ENCODE peak calls at places on chromosome 18, in four cellular contexts. One of them, this sample, is unnamed.

GRCh38 chr18:23893653-23894052 is 120.9 kb upstream of the TTC39C start:
- DNase-seq in PC-3: no peak
- DNase-seq in GM04503: no peak
- DNase-seq in sigmoid colon: no peak
- DNase-seq in this sample: no peak

GRCh38 chr18:23149570-23149969 is 14.3 kb downstream of the CABLES1 start:
- DNase-seq in PC-3: no peak
- DNase-seq in GM04503: no peak
- DNase-seq in sigmoid colon: peak; percentile 59
- DNase-seq in this sample: no peak

GRCh38 chr18:62763101-62763521 is 47.8 kb downstream of the PHLPP1 start:
- DNase-seq in sigmoid colon: no peak
- DNase-seq in GM04503: no peak
- DNase-seq in PC-3: peak; percentile 56
- DNase-seq in this sample: no peak

GRCh38 chr18:56576826-56577573 is 61.4 kb downstream of the TXNL1 start:
- DNase-seq in PC-3: peak; percentile 32
- DNase-seq in GM04503: no peak
- DNase-seq in sigmoid colon: no peak
- DNase-seq in this sample: no peak

GRCh38 chr18:61888622-61889021 is 4.2 kb downstream of the RNF152 start:
- DNase-seq in sigmoid colon: no peak
- DNase-seq in PC-3: no peak
- DNase-seq in GM04503: no peak
- DNase-seq in this sample: no peak

GRCh38 chr18:14916181-14916580 is 168.2 kb downstream of the ANKRD30B start:
- DNase-seq in sigmoid colon: no peak
- DNase-seq in GM04503: no peak
- DNase-seq in PC-3: no peak
- DNase-seq in this sample: no peak

GRCh38 chr18:49875783-49876182 is 62.5 kb upstream of the ACAA2 start:
- DNase-seq in GM04503: no peak
- DNase-seq in PC-3: no peak
- DNase-seq in sigmoid colon: no peak
- DNase-seq in this sample: no peak

GRCh38 chr18:3265564-3266033 is 3.7 kb downstream of the MYL12B start:
- DNase-seq in GM04503: no peak
- DNase-seq in PC-3: peak; percentile 60
- DNase-seq in sigmoid colon: no peak
- DNase-seq in this sample: no peak

GRCh38 chr18:58363767-58364540 is 264.9 kb downstream of the ALPK2 start:
- DNase-seq in PC-3: peak; percentile 64
- DNase-seq in sigmoid colon: no peak
- DNase-seq in GM04503: no peak
- DNase-seq in this sample: peak; percentile 31

GRCh38 chr18:23627325-23627724 is 35.4 kb downstream of the ANKRD29 start:
- DNase-seq in GM04503: no peak
- DNase-seq in PC-3: peak; percentile 92
- DNase-seq in sigmoid colon: no peak
- DNase-seq in this sample: peak; percentile 65

GRCh38 chr18:76913583-76913982 is 91.2 kb downstream of the ZNF236 start:
- DNase-seq in GM04503: no peak
- DNase-seq in PC-3: no peak
- DNase-seq in sigmoid colon: no peak
- DNase-seq in this sample: no peak

GRCh38 chr18:435940-436339 is 64.6 kb downstream of the COLEC12 start:
- DNase-seq in GM04503: no peak
- DNase-seq in PC-3: no peak
- DNase-seq in sigmoid colon: no peak
- DNase-seq in this sample: no peak

GRCh38 chr18:59022167-59022945 is 117.3 kb upstream of the SEC11C start:
- DNase-seq in GM04503: no peak
- DNase-seq in PC-3: no peak
- DNase-seq in sigmoid colon: no peak
- DNase-seq in this sample: no peak

GRCh38 chr18:11323359-11323819 is 174.0 kb upstream of the PIEZO2 start:
- DNase-seq in sigmoid colon: no peak
- DNase-seq in GM04503: no peak
- DNase-seq in PC-3: peak; percentile 12
- DNase-seq in this sample: peak; percentile 40

GRCh38 chr18:55401638-55402191 is 186.3 kb downstream of the TCF4 start:
- DNase-seq in GM04503: peak; percentile 77
- DNase-seq in sigmoid colon: peak; percentile 72
- DNase-seq in PC-3: no peak
- DNase-seq in this sample: peak; percentile 61

GRCh38 chr18:73544618-73545017 is 603.0 kb downstream of the FBXO15 start:
- DNase-seq in PC-3: no peak
- DNase-seq in GM04503: no peak
- DNase-seq in sigmoid colon: no peak
- DNase-seq in this sample: no peak

GRCh38 chr18:79182047-79182713 is 113.0 kb downstream of the ATP9B start:
- DNase-seq in GM04503: no peak
- DNase-seq in sigmoid colon: no peak
- DNase-seq in PC-3: no peak
- DNase-seq in this sample: no peak

GRCh38 chr18:33820517-33821368 is 242.7 kb downstream of the ASXL3 start:
- DNase-seq in PC-3: no peak
- DNase-seq in sigmoid colon: no peak
- DNase-seq in GM04503: no peak
- DNase-seq in this sample: no peak

GRCh38 chr18:58892536-58892935 is 27.9 kb downstream of the ZNF532 start:
- DNase-seq in PC-3: no peak
- DNase-seq in sigmoid colon: no peak
- DNase-seq in GM04503: no peak
- DNase-seq in this sample: no peak

GRCh38 chr18:59142274-59142673 is 2.6 kb downstream of the SEC11C start:
- DNase-seq in PC-3: no peak
- DNase-seq in sigmoid colon: no peak
- DNase-seq in GM04503: no peak
- DNase-seq in this sample: no peak

This sample was measured in BJ.